ENCODE peak calls at places on chromosomes 5 and 9, in seven cellular contexts. One of them, this sample, is unnamed.
A peak's percentile ranks its signal among the peaks of the same experiment; 100 is the strongest.

GRCh38 chr5:37575541-37576489 is 196.7 kb downstream of the WDR70 start:
- DNase-seq in upper lobe of right lung: no peak
- DNase-seq in cardiac fibroblast: no peak
- DNase-seq in activated CD8-positive, alpha-beta T cell treated with anti-CD3 and anti-CD28 coated beads for 36 hours: no peak
- DNase-seq in IMR-90: no peak
- DNase-seq in left ventricle myocardium inferior: no peak
- DNase-seq in A549: no peak
- DNase-seq in this sample: no peak

GRCh38 chr9:123371805-123372590 is 16.0 kb downstream of the CRB2 start:
- DNase-seq in cardiac fibroblast: no peak
- DNase-seq in activated CD8-positive, alpha-beta T cell treated with anti-CD3 and anti-CD28 coated beads for 36 hours: no peak
- DNase-seq in IMR-90: no peak
- DNase-seq in A549: no peak
- DNase-seq in upper lobe of right lung: no peak
- DNase-seq in left ventricle myocardium inferior: no peak
- DNase-seq in this sample: no peak

GRCh38 chr5:60366489-60366888 is 333.5 kb downstream of the DEPDC1B start:
- DNase-seq in cardiac fibroblast: no peak
- DNase-seq in activated CD8-positive, alpha-beta T cell treated with anti-CD3 and anti-CD28 coated beads for 36 hours: no peak
- DNase-seq in IMR-90: no peak
- DNase-seq in upper lobe of right lung: no peak
- DNase-seq in left ventricle myocardium inferior: no peak
- DNase-seq in A549: no peak
- DNase-seq in this sample: no peak

GRCh38 chr5:150514708-150515211 is 6.8 kb downstream of the NDST1 start:
- DNase-seq in cardiac fibroblast: peak; percentile 58
- DNase-seq in upper lobe of right lung: no peak
- DNase-seq in left ventricle myocardium inferior: no peak
- DNase-seq in A549: peak; percentile 57
- DNase-seq in activated CD8-positive, alpha-beta T cell treated with anti-CD3 and anti-CD28 coated beads for 36 hours: no peak
- DNase-seq in IMR-90: peak; percentile 54
- DNase-seq in this sample: no peak

GRCh38 chr9:126491256-126491879 is 122.4 kb upstream of the LMX1B start:
- DNase-seq in activated CD8-positive, alpha-beta T cell treated with anti-CD3 and anti-CD28 coated beads for 36 hours: peak; percentile 66
- DNase-seq in IMR-90: peak; percentile 69
- DNase-seq in A549: no peak
- DNase-seq in cardiac fibroblast: peak; percentile 81
- DNase-seq in upper lobe of right lung: no peak
- DNase-seq in left ventricle myocardium inferior: no peak
- DNase-seq in this sample: peak; percentile 65

GRCh38 chr5:157486861-157487260 is 26.8 kb downstream of the NIPAL4 start:
- DNase-seq in IMR-90: no peak
- DNase-seq in activated CD8-positive, alpha-beta T cell treated with anti-CD3 and anti-CD28 coated beads for 36 hours: no peak
- DNase-seq in upper lobe of right lung: no peak
- DNase-seq in left ventricle myocardium inferior: no peak
- DNase-seq in A549: no peak
- DNase-seq in cardiac fibroblast: no peak
- DNase-seq in this sample: no peak

GRCh38 chr5:118553662-118554061 is 434.7 kb downstream of the DTWD2 start:
- DNase-seq in left ventricle myocardium inferior: peak; percentile 54
- DNase-seq in A549: no peak
- DNase-seq in upper lobe of right lung: no peak
- DNase-seq in activated CD8-positive, alpha-beta T cell treated with anti-CD3 and anti-CD28 coated beads for 36 hours: no peak
- DNase-seq in cardiac fibroblast: peak; percentile 52
- DNase-seq in IMR-90: peak; percentile 12
- DNase-seq in this sample: peak; percentile 99

GRCh38 chr5:23007762-23008161 is 154.6 kb upstream of the CDH12 start:
- DNase-seq in left ventricle myocardium inferior: no peak
- DNase-seq in upper lobe of right lung: no peak
- DNase-seq in activated CD8-positive, alpha-beta T cell treated with anti-CD3 and anti-CD28 coated beads for 36 hours: no peak
- DNase-seq in IMR-90: no peak
- DNase-seq in A549: no peak
- DNase-seq in cardiac fibroblast: no peak
- DNase-seq in this sample: no peak

GRCh38 chr5:157449011-157449723 is 10.8 kb upstream of the NIPAL4 start:
- DNase-seq in left ventricle myocardium inferior: peak; percentile 83
- DNase-seq in IMR-90: no peak
- DNase-seq in activated CD8-positive, alpha-beta T cell treated with anti-CD3 and anti-CD28 coated beads for 36 hours: no peak
- DNase-seq in cardiac fibroblast: peak; percentile 10
- DNase-seq in upper lobe of right lung: no peak
- DNase-seq in A549: no peak
- DNase-seq in this sample: no peak

GRCh38 chr5:173522518-173522917 is 93.9 kb downstream of the BOD1 start:
- DNase-seq in A549: no peak
- DNase-seq in IMR-90: no peak
- DNase-seq in left ventricle myocardium inferior: no peak
- DNase-seq in activated CD8-positive, alpha-beta T cell treated with anti-CD3 and anti-CD28 coated beads for 36 hours: no peak
- DNase-seq in cardiac fibroblast: no peak
- DNase-seq in upper lobe of right lung: no peak
- DNase-seq in this sample: no peak

GRCh38 chr9:115117999-115118470 is at the start of gene TNC:
- DNase-seq in activated CD8-positive, alpha-beta T cell treated with anti-CD3 and anti-CD28 coated beads for 36 hours: no peak
- DNase-seq in cardiac fibroblast: peak; percentile 75
- DNase-seq in A549: peak; percentile 19
- DNase-seq in IMR-90: peak; percentile 92
- DNase-seq in left ventricle myocardium inferior: peak; percentile 36
- DNase-seq in upper lobe of right lung: peak; percentile 74
- DNase-seq in this sample: peak; percentile 89

GRCh38 chr9:115063058-115063850 is 54.7 kb downstream of the TNC start:
- DNase-seq in upper lobe of right lung: no peak
- DNase-seq in A549: no peak
- DNase-seq in cardiac fibroblast: peak; percentile 34
- DNase-seq in IMR-90: peak; percentile 77
- DNase-seq in left ventricle myocardium inferior: no peak
- DNase-seq in activated CD8-positive, alpha-beta T cell treated with anti-CD3 and anti-CD28 coated beads for 36 hours: no peak
- DNase-seq in this sample: no peak

GRCh38 chr5:150122158-150122510 is 33.5 kb downstream of the PDGFRB start:
- DNase-seq in activated CD8-positive, alpha-beta T cell treated with anti-CD3 and anti-CD28 coated beads for 36 hours: peak; percentile 55
- DNase-seq in left ventricle myocardium inferior: no peak
- DNase-seq in upper lobe of right lung: peak; percentile 77
- DNase-seq in cardiac fibroblast: no peak
- DNase-seq in A549: peak; percentile 71
- DNase-seq in IMR-90: no peak
- DNase-seq in this sample: no peak

GRCh38 chr9:17490110-17490509 is 88.8 kb upstream of the SH3GL2 start:
- DNase-seq in activated CD8-positive, alpha-beta T cell treated with anti-CD3 and anti-CD28 coated beads for 36 hours: no peak
- DNase-seq in cardiac fibroblast: no peak
- DNase-seq in IMR-90: no peak
- DNase-seq in A549: no peak
- DNase-seq in upper lobe of right lung: no peak
- DNase-seq in left ventricle myocardium inferior: no peak
- DNase-seq in this sample: no peak

GRCh38 chr5:111707624-111708165 is 49.3 kb downstream of the NREP start:
- DNase-seq in activated CD8-positive, alpha-beta T cell treated with anti-CD3 and anti-CD28 coated beads for 36 hours: no peak
- DNase-seq in upper lobe of right lung: no peak
- DNase-seq in left ventricle myocardium inferior: no peak
- DNase-seq in A549: no peak
- DNase-seq in cardiac fibroblast: no peak
- DNase-seq in IMR-90: no peak
- DNase-seq in this sample: no peak

GRCh38 chr5:56850423-56850822 is 35.1 kb downstream of the MAP3K1 start:
- DNase-seq in left ventricle myocardium inferior: no peak
- DNase-seq in IMR-90: no peak
- DNase-seq in activated CD8-positive, alpha-beta T cell treated with anti-CD3 and anti-CD28 coated beads for 36 hours: no peak
- DNase-seq in cardiac fibroblast: no peak
- DNase-seq in upper lobe of right lung: no peak
- DNase-seq in A549: no peak
- DNase-seq in this sample: no peak

GRCh38 chr9:85522459-85523092 is 219.2 kb downstream of the AGTPBP1 start:
- DNase-seq in A549: peak; percentile 25
- DNase-seq in cardiac fibroblast: peak; percentile 59
- DNase-seq in activated CD8-positive, alpha-beta T cell treated with anti-CD3 and anti-CD28 coated beads for 36 hours: peak; percentile 63
- DNase-seq in left ventricle myocardium inferior: peak; percentile 56
- DNase-seq in upper lobe of right lung: peak; percentile 76
- DNase-seq in IMR-90: peak; percentile 25
- DNase-seq in this sample: no peak

GRCh38 chr5:57435701-57436134 is 46.9 kb downstream of the ACTBL2 start:
- DNase-seq in cardiac fibroblast: peak; percentile 98
- DNase-seq in A549: peak; percentile 30
- DNase-seq in upper lobe of right lung: no peak
- DNase-seq in IMR-90: peak; percentile 99
- DNase-seq in left ventricle myocardium inferior: no peak
- DNase-seq in activated CD8-positive, alpha-beta T cell treated with anti-CD3 and anti-CD28 coated beads for 36 hours: no peak
- DNase-seq in this sample: peak; percentile 98

GRCh38 chr9:108386859-108387384 is 468.9 kb downstream of the ACTL7B start:
- DNase-seq in A549: no peak
- DNase-seq in IMR-90: peak; percentile 85
- DNase-seq in cardiac fibroblast: peak; percentile 43
- DNase-seq in left ventricle myocardium inferior: no peak
- DNase-seq in activated CD8-positive, alpha-beta T cell treated with anti-CD3 and anti-CD28 coated beads for 36 hours: no peak
- DNase-seq in upper lobe of right lung: no peak
- DNase-seq in this sample: peak; percentile 75

GRCh38 chr5:95781101-95781583 is 41.4 kb downstream of the GLRX start:
- DNase-seq in activated CD8-positive, alpha-beta T cell treated with anti-CD3 and anti-CD28 coated beads for 36 hours: peak; percentile 86
- DNase-seq in left ventricle myocardium inferior: peak; percentile 78
- DNase-seq in cardiac fibroblast: peak; percentile 90
- DNase-seq in upper lobe of right lung: peak; percentile 81
- DNase-seq in IMR-90: peak; percentile 85
- DNase-seq in A549: peak; percentile 73
- DNase-seq in this sample: peak; percentile 64

GRCh38 chr5:88881566-88881965 is 1.4 kb downstream of the MEF2C start:
- DNase-seq in upper lobe of right lung: no peak
- DNase-seq in A549: no peak
- DNase-seq in left ventricle myocardium inferior: no peak
- DNase-seq in activated CD8-positive, alpha-beta T cell treated with anti-CD3 and anti-CD28 coated beads for 36 hours: no peak
- DNase-seq in IMR-90: peak; percentile 9
- DNase-seq in cardiac fibroblast: peak; percentile 58
- DNase-seq in this sample: no peak

GRCh38 chr5:124353016-124353415 is 393.4 kb downstream of the ZNF608 start:
- DNase-seq in A549: no peak
- DNase-seq in activated CD8-positive, alpha-beta T cell treated with anti-CD3 and anti-CD28 coated beads for 36 hours: no peak
- DNase-seq in left ventricle myocardium inferior: no peak
- DNase-seq in upper lobe of right lung: no peak
- DNase-seq in cardiac fibroblast: no peak
- DNase-seq in IMR-90: no peak
- DNase-seq in this sample: no peak

DNA sequence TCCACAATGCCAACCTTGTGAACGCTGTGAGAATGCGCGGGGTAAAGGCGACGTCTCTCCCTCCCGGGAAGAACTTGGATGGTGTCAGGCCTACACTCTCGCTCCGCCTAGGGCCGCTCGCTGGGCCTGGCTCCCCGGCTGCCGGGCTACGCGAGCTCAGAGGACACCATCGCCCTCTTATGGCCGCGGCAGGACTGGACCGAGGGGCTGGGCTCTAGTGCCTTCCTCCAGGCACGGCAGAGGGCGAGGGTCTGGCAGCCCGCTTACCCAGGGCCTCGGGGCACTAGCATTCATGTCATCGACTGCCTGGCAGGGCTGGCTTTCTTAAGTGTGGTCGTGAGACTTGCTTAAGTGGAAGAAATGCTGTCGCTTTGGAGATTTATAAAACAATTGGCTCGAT is 1.2 kb upstream of the EXOSC2 start:
- DNase-seq in upper lobe of right lung: no peak
- DNase-seq in activated CD8-positive, alpha-beta T cell treated with anti-CD3 and anti-CD28 coated beads for 36 hours: peak; percentile 50
- DNase-seq in IMR-90: no peak
- DNase-seq in left ventricle myocardium inferior: no peak
- DNase-seq in A549: no peak
- DNase-seq in cardiac fibroblast: peak; percentile 26
- DNase-seq in this sample: no peak
- TF ChIP-seq CTCF in upper lobe of right lung: no peak
- TF ChIP-seq CTCF in activated CD8-positive, alpha-beta T cell treated with anti-CD3 and anti-CD28 coated beads for 36 hours: peak; percentile 40
- TF ChIP-seq CTCF in IMR-90: peak; percentile 6
- TF ChIP-seq CTCF in left ventricle myocardium inferior: peak; percentile 25
- TF ChIP-seq CTCF in A549: no peak
- TF ChIP-seq CTCF in cardiac fibroblast: peak; percentile 31
- TF ChIP-seq CTCF in this sample: peak; percentile 57

GRCh38 chr9:27165670-27166069 is 56.6 kb downstream of the TEK start:
- DNase-seq in upper lobe of right lung: no peak
- DNase-seq in IMR-90: no peak
- DNase-seq in activated CD8-positive, alpha-beta T cell treated with anti-CD3 and anti-CD28 coated beads for 36 hours: no peak
- DNase-seq in left ventricle myocardium inferior: no peak
- DNase-seq in A549: no peak
- DNase-seq in cardiac fibroblast: no peak
- DNase-seq in this sample: no peak
- TF ChIP-seq CTCF in upper lobe of right lung: no peak
- TF ChIP-seq CTCF in IMR-90: no peak
- TF ChIP-seq CTCF in activated CD8-positive, alpha-beta T cell treated with anti-CD3 and anti-CD28 coated beads for 36 hours: no peak
- TF ChIP-seq CTCF in left ventricle myocardium inferior: no peak
- TF ChIP-seq CTCF in A549: no peak
- TF ChIP-seq CTCF in cardiac fibroblast: no peak
- TF ChIP-seq CTCF in this sample: no peak

DNA sequence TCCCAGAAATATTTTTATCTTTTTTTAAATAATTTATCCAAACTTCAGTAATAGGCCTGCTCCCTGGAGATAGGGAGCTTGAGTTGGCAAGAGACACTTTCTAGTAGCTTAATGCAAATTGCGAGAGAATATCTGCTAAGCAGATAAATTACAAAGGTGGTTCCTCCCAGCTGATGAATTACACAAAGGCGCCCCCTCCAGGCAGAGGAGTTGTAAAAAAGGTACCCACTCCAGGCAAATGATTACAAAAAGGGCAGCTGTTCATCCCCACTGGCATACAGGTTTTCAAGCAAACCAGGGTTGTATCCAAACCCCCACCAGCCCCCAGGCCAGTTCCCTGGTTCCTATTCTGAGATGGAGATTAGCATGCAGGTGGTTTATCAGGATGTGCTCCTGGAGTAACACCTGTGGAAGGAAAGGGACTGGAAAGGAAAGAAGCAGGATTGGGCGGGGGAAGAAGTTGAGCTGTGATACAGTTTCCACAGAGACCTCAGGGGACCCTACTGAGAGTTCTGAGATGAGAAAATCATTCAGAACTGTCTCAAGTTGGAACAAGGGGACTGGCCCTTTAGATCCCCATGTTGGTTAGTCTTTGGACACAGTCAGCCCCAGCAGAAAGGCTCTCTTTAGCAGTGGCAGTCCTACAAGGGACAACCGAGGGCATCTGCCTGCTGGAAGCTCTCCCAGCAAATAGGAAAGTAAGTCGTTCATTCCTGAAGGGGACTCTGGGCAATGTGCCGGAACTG is 25.5 kb downstream of the ESM1 start:
- DNase-seq in left ventricle myocardium inferior: no peak
- DNase-seq in A549: no peak
- DNase-seq in upper lobe of right lung: no peak
- DNase-seq in activated CD8-positive, alpha-beta T cell treated with anti-CD3 and anti-CD28 coated beads for 36 hours: peak; percentile 72
- DNase-seq in IMR-90: no peak
- DNase-seq in cardiac fibroblast: peak; percentile 34
- DNase-seq in this sample: no peak
- TF ChIP-seq CTCF in left ventricle myocardium inferior: no peak
- TF ChIP-seq CTCF in A549: no peak
- TF ChIP-seq CTCF in upper lobe of right lung: peak; percentile 21
- TF ChIP-seq CTCF in activated CD8-positive, alpha-beta T cell treated with anti-CD3 and anti-CD28 coated beads for 36 hours: peak; percentile 53
- TF ChIP-seq CTCF in IMR-90: peak; percentile 22
- TF ChIP-seq CTCF in cardiac fibroblast: peak; percentile 34
- TF ChIP-seq CTCF in this sample: peak; percentile 25

DNA sequence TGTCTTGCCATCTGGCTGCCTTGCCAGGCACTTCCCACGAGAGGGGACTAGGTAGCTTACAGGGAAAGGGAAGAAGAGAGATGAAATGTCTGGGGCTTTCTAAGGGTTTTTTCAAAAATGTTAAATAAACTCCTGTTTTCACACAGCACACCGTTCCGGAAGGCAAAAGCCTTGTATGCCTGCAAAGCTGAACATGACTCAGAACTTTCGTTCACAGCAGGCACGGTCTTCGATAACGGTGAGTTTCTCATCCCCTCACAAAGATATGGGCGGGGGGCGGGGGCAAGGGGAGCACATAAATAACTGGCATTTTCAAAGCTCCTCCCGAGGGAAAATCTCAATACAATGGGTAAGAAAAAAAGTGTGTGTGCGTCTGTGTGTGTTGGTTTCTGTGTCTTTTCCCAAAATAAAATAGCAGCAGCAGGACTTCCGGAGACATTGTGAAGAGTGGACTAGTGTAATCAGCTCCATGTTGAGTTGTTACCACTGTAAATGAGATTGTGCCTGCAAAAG is 189.6 kb downstream of the NR3C1 start:
- DNase-seq in A549: no peak
- DNase-seq in IMR-90: peak; percentile 12
- DNase-seq in cardiac fibroblast: no peak
- DNase-seq in activated CD8-positive, alpha-beta T cell treated with anti-CD3 and anti-CD28 coated beads for 36 hours: peak; percentile 29
- DNase-seq in upper lobe of right lung: no peak
- DNase-seq in left ventricle myocardium inferior: no peak
- DNase-seq in this sample: no peak
- TF ChIP-seq CTCF in A549: no peak
- TF ChIP-seq CTCF in IMR-90: no peak
- TF ChIP-seq CTCF in cardiac fibroblast: no peak
- TF ChIP-seq CTCF in activated CD8-positive, alpha-beta T cell treated with anti-CD3 and anti-CD28 coated beads for 36 hours: no peak
- TF ChIP-seq CTCF in upper lobe of right lung: no peak
- TF ChIP-seq CTCF in left ventricle myocardium inferior: no peak
- TF ChIP-seq CTCF in this sample: peak; percentile 33